ENCODE peak calls at places on chromosomes 7 and 10, in four cellular contexts. One of them, this sample, is unnamed.

GRCh38 chr7:40057292-40057691 is 77.1 kb downstream of the MPLKIP start:
- DNase-seq in OCI-LY7: no peak
- DNase-seq in neural progenitor cell: no peak
- DNase-seq in GM23248: peak
- DNase-seq in this sample: peak

GRCh38 chr10:16314259-16314658 is 122.6 kb upstream of the PTER start:
- DNase-seq in neural progenitor cell: peak
- DNase-seq in GM23248: no peak
- DNase-seq in OCI-LY7: peak
- DNase-seq in this sample: peak

GRCh38 chr10:133388265-133388972 is 5.5 kb upstream of the MTG1 start:
- DNase-seq in neural progenitor cell: no peak
- DNase-seq in GM23248: no peak
- DNase-seq in OCI-LY7: peak
- DNase-seq in this sample: no peak

GRCh38 chr10:71476249-71477011 is 79.7 kb downstream of the CDH23 start:
- DNase-seq in OCI-LY7: no peak
- DNase-seq in neural progenitor cell: no peak
- DNase-seq in GM23248: no peak
- DNase-seq in this sample: no peak

GRCh38 chr7:95859434-95859833 is 87.1 kb downstream of the DYNC1I1 start:
- DNase-seq in GM23248: peak
- DNase-seq in OCI-LY7: no peak
- DNase-seq in neural progenitor cell: peak
- DNase-seq in this sample: peak

GRCh38 chr10:22611425-22612111 is 102.8 kb downstream of the PIP4K2A start:
- DNase-seq in OCI-LY7: peak
- DNase-seq in GM23248: no peak
- DNase-seq in neural progenitor cell: no peak
- DNase-seq in this sample: no peak

GRCh38 chr7:130150587-130150986 is 54.6 kb downstream of the TMEM209 start:
- DNase-seq in neural progenitor cell: no peak
- DNase-seq in OCI-LY7: peak
- DNase-seq in GM23248: no peak
- DNase-seq in this sample: no peak

GRCh38 chr7:39950473-39951155 is 558 bp downstream of the CDK13 start:
- DNase-seq in neural progenitor cell: peak
- DNase-seq in GM23248: peak
- DNase-seq in OCI-LY7: peak
- DNase-seq in this sample: peak

GRCh38 chr7:100745184-100745583 is 11.8 kb downstream of the ZAN start:
- DNase-seq in GM23248: peak
- DNase-seq in OCI-LY7: no peak
- DNase-seq in neural progenitor cell: no peak
- DNase-seq in this sample: no peak

GRCh38 chr7:155533827-155534690 is 12.3 kb downstream of the CNPY1 start:
- DNase-seq in neural progenitor cell: peak
- DNase-seq in OCI-LY7: peak
- DNase-seq in GM23248: peak
- DNase-seq in this sample: peak

GRCh38 chr7:156128496-156128895 is 316.2 kb upstream of the SHH start:
- DNase-seq in neural progenitor cell: no peak
- DNase-seq in OCI-LY7: no peak
- DNase-seq in GM23248: no peak
- DNase-seq in this sample: no peak

GRCh38 chr7:4172883-4173282 is 509.2 kb upstream of the FOXK1 start:
- DNase-seq in GM23248: no peak
- DNase-seq in OCI-LY7: no peak
- DNase-seq in neural progenitor cell: no peak
- DNase-seq in this sample: no peak
- TF ChIP-seq EZH2phosphoT487 in GM23248: no peak
- TF ChIP-seq EZH2phosphoT487 in OCI-LY7: no peak
- TF ChIP-seq EZH2phosphoT487 in neural progenitor cell: no peak
- TF ChIP-seq EZH2phosphoT487 in this sample: no peak

GRCh38 chr10:113739577-113739976 is 11.9 kb upstream of the PLEKHS1 start:
- DNase-seq in neural progenitor cell: no peak
- DNase-seq in GM23248: no peak
- DNase-seq in OCI-LY7: no peak
- DNase-seq in this sample: no peak
- TF ChIP-seq EZH2phosphoT487 in neural progenitor cell: no peak
- TF ChIP-seq EZH2phosphoT487 in GM23248: no peak
- TF ChIP-seq EZH2phosphoT487 in OCI-LY7: no peak
- TF ChIP-seq EZH2phosphoT487 in this sample: no peak

GRCh38 chr10:128956149-128956548 is 510.9 kb upstream of the MGMT start:
- DNase-seq in OCI-LY7: no peak
- DNase-seq in neural progenitor cell: no peak
- DNase-seq in GM23248: no peak
- DNase-seq in this sample: no peak
- TF ChIP-seq EZH2phosphoT487 in OCI-LY7: no peak
- TF ChIP-seq EZH2phosphoT487 in neural progenitor cell: no peak
- TF ChIP-seq EZH2phosphoT487 in GM23248: no peak
- TF ChIP-seq EZH2phosphoT487 in this sample: no peak

GRCh38 chr7:2052657-2053048 is 180.1 kb downstream of the MAD1L1 start:
- DNase-seq in neural progenitor cell: no peak
- DNase-seq in OCI-LY7: no peak
- DNase-seq in GM23248: no peak
- DNase-seq in this sample: no peak

GRCh38 chr7:2050511-2050866 is 182.3 kb downstream of the MAD1L1 start:
- DNase-seq in OCI-LY7: no peak
- DNase-seq in neural progenitor cell: no peak
- DNase-seq in GM23248: no peak
- DNase-seq in this sample: no peak

GRCh38 chr7:2053395-2053794 is 179.3 kb downstream of the MAD1L1 start:
- DNase-seq in GM23248: no peak
- DNase-seq in OCI-LY7: no peak
- DNase-seq in neural progenitor cell: no peak
- DNase-seq in this sample: no peak

GRCh38 chr7:2049782-2050510 is 182.8 kb downstream of the MAD1L1 start:
- DNase-seq in neural progenitor cell: no peak
- DNase-seq in GM23248: no peak
- DNase-seq in OCI-LY7: no peak
- DNase-seq in this sample: no peak

GRCh38 chr7:2051708-2052656 is 180.8 kb downstream of the MAD1L1 start:
- DNase-seq in neural progenitor cell: no peak
- DNase-seq in GM23248: no peak
- DNase-seq in OCI-LY7: no peak
- DNase-seq in this sample: no peak
- TF ChIP-seq EZH2phosphoT487 in neural progenitor cell: no peak
- TF ChIP-seq EZH2phosphoT487 in GM23248: no peak
- TF ChIP-seq EZH2phosphoT487 in OCI-LY7: no peak
- TF ChIP-seq EZH2phosphoT487 in this sample: no peak

GRCh38 chr10:24929056-24929544 is 23.3 kb downstream of the PRTFDC1 start:
- DNase-seq in OCI-LY7: no peak
- DNase-seq in neural progenitor cell: peak
- DNase-seq in GM23248: peak
- DNase-seq in this sample: no peak

GRCh38 chr10:24929904-24930303 is 22.5 kb downstream of the PRTFDC1 start:
- DNase-seq in OCI-LY7: no peak
- DNase-seq in neural progenitor cell: no peak
- DNase-seq in GM23248: no peak
- DNase-seq in this sample: no peak

GRCh38 chr10:24928163-24928562 is 24.2 kb downstream of the PRTFDC1 start:
- DNase-seq in GM23248: no peak
- DNase-seq in OCI-LY7: no peak
- DNase-seq in neural progenitor cell: no peak
- DNase-seq in this sample: no peak

GRCh38 chr10:24931236-24931635 is 21.2 kb downstream of the PRTFDC1 start:
- DNase-seq in GM23248: no peak
- DNase-seq in OCI-LY7: no peak
- DNase-seq in neural progenitor cell: no peak
- DNase-seq in this sample: no peak

GRCh38 chr10:24930427-24930826 is 22.0 kb downstream of the PRTFDC1 start:
- DNase-seq in GM23248: no peak
- DNase-seq in OCI-LY7: no peak
- DNase-seq in neural progenitor cell: no peak
- DNase-seq in this sample: no peak
- TF ChIP-seq EZH2phosphoT487 in GM23248: no peak
- TF ChIP-seq EZH2phosphoT487 in OCI-LY7: no peak
- TF ChIP-seq EZH2phosphoT487 in neural progenitor cell: no peak
- TF ChIP-seq EZH2phosphoT487 in this sample: no peak

GRCh38 chr7:139691253-139691781 is 86.5 kb downstream of the HIPK2 start:
- DNase-seq in neural progenitor cell: no peak
- DNase-seq in OCI-LY7: no peak
- DNase-seq in GM23248: no peak
- DNase-seq in this sample: peak

GRCh38 chr7:139692723-139693122 is 85.1 kb downstream of the HIPK2 start:
- DNase-seq in OCI-LY7: no peak
- DNase-seq in neural progenitor cell: peak
- DNase-seq in GM23248: no peak
- DNase-seq in this sample: no peak

GRCh38 chr7:139695616-139696015 is 82.2 kb downstream of the HIPK2 start:
- DNase-seq in GM23248: peak
- DNase-seq in neural progenitor cell: no peak
- DNase-seq in OCI-LY7: no peak
- DNase-seq in this sample: no peak

GRCh38 chr7:139694389-139694676 is 83.5 kb downstream of the HIPK2 start:
- DNase-seq in OCI-LY7: no peak
- DNase-seq in GM23248: no peak
- DNase-seq in neural progenitor cell: no peak
- DNase-seq in this sample: no peak

DNA sequence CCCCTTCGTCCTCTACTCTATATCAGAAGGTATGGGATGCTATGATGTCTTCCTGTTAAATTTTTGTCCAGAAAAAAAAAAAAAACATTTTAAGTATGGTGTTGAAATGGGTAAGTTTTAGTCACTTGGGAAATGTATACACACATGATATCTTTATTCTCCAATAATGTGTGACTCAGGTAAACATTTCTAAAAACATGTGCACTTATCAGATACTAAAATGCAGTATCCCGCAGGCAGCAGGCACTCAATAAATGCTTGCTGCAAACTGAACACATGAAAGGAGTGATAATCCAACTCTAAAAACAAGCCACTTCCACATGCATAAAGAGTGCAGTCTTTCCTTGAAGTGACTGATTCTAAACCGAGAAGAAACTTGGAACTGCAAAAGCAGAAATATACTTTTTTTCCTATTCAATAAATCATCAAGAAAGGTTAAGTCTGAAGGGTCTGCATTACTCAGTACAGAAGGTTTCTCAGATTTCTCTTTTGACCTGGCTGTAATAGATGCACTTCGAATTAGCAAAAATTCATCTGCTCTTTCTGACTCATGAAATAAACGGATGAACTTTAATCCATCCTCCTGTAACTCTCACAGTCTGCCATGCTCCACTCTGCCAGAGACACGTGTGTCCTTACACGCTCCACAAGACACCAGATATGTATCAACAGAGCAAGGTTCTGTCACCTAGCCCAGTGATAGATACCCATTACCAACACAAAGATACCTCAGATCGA is 84.0 kb downstream of the HIPK2 start:
- DNase-seq in neural progenitor cell: no peak
- DNase-seq in GM23248: no peak
- DNase-seq in OCI-LY7: no peak
- DNase-seq in this sample: no peak
- TF ChIP-seq EZH2phosphoT487 in neural progenitor cell: no peak
- TF ChIP-seq EZH2phosphoT487 in GM23248: no peak
- TF ChIP-seq EZH2phosphoT487 in OCI-LY7: no peak
- TF ChIP-seq EZH2phosphoT487 in this sample: no peak